ENCODE peak calls at places on chromosomes 3 and 15, in four cellular contexts. I is esophagus muscularis mucosa, Z is stomach, J is HFFc6. S is an unnamed sample.

GRCh38 chr3:180179562-180179961 is 142.8 kb upstream of the PEX5L start:
- DNase-seq in Z (no peak), J (no peak), I (no peak), S (no peak)

GRCh38 chr3:48599077-48599501 is 4.0 kb upstream of the COL7A1 start:
- DNase-seq in I (no peak), Z (no peak), J (no peak), S (peak; percentile 30)

GRCh38 chr3:7781395-7781794 is 720.2 kb upstream of the LMCD1 start:
- DNase-seq in I (no peak), J (no peak), Z (no peak), S (no peak)

GRCh38 chr3:65905648-65906211 is 133.0 kb downstream of the MAGI1 start:
- DNase-seq in J (no peak), Z (no peak), I (no peak), S (peak; percentile 56)

GRCh38 chr15:68783226-68784054 is 37.3 kb downstream of the ANP32A start:
- DNase-seq in I (no peak), Z (peak; percentile 77), J (no peak), S (no peak)

GRCh38 chr15:27514526-27514925 is 543.5 kb downstream of the GABRG3 start:
- DNase-seq in Z (no peak), I (no peak), J (no peak), S (peak; percentile 1)

GRCh38 chr15:70535071-70535954 is 228.0 kb downstream of the UACA start:
- DNase-seq in I (no peak), J (no peak), Z (no peak), S (no peak)

GRCh38 chr3:44825264-44825925 is 36.3 kb upstream of the TMEM42 start:
- DNase-seq in J (peak; percentile 76), Z (no peak), I (no peak), S (peak; percentile 62)

GRCh38 chr3:44125241-44125640 is 116.4 kb upstream of the TOPAZ1 start:
- DNase-seq in Z (no peak), I (no peak), J (peak; percentile 38), S (peak; percentile 71)

GRCh38 chr15:54374184-54374947 is 396.1 kb downstream of the UNC13C start:
- DNase-seq in J (no peak), I (no peak), Z (no peak), S (no peak)

GRCh38 chr15:85831415-85832113 is 36.8 kb upstream of the KLHL25 start:
- DNase-seq in J (peak; percentile 32), I (no peak), Z (peak; percentile 70), S (peak; percentile 77)

GRCh38 chr3:149377408-149378111 is at the start of gene TM4SF1:
- DNase-seq in Z (peak; percentile 65), I (no peak), J (peak; percentile 55), S (peak; percentile 73)

GRCh38 chr3:36924748-36925521 is 19.9 kb downstream of the TRANK1 start:
- DNase-seq in Z (no peak), J (no peak), I (no peak), S (no peak)

GRCh38 chr3:40719660-40720287 is 195.0 kb downstream of the ZNF621 start:
- DNase-seq in I (peak; percentile 86), J (no peak), Z (no peak), S (no peak)

GRCh38 chr15:101185336-101185735 is 66.5 kb downstream of the CHSY1 start:
- DNase-seq in I (no peak), J (no peak), Z (no peak), S (no peak)

GRCh38 chr3:150497956-150498355 is 48.3 kb downstream of the SERP1 start:
- DNase-seq in Z (no peak), I (no peak), J (peak; percentile 86), S (peak; percentile 41)

GRCh38 chr3:29695201-29695904 is 414.5 kb downstream of the RBMS3 start:
- DNase-seq in I (no peak), Z (no peak), J (peak; percentile 67), S (peak; percentile 86)

GRCh38 chr3:100213891-100214573 is 46.8 kb upstream of the TBC1D23 start:
- DNase-seq in J (no peak), I (peak; percentile 81), Z (no peak), S (peak; percentile 47)

GRCh38 chr3:191775451-191776233 is 314.7 kb downstream of the PYDC2 start:
- DNase-seq in J (peak; percentile 83), Z (no peak), I (no peak), S (no peak)

GRCh38 chr3:67015702-67016500 is 17.8 kb downstream of the KBTBD8 start:
- DNase-seq in Z (no peak), J (no peak), I (no peak), S (no peak)

GRCh38 chr3:52153389-52154096 is 680 bp downstream of the POC1A start:
- DNase-seq in I (no peak), J (peak; percentile 73), Z (no peak), S (peak; percentile 75)

GRCh38 chr3:86563358-86563970 is 427.5 kb downstream of the VGLL3 start:
- DNase-seq in J (peak; percentile 23), I (no peak), Z (no peak), S (peak; percentile 4)

GRCh38 chr3:39350714-39351113 is 21.2 kb downstream of the CCR8 start:
- DNase-seq in I (no peak), Z (no peak), J (no peak), S (no peak)

GRCh38 chr15:45521596-45522167 is 873 bp downstream of the SLC30A4 start:
- DNase-seq in I (no peak), J (no peak), Z (no peak), S (peak; percentile 19)

GRCh38 chr3:143035466-143036214 is 34.3 kb downstream of the U2SURP start:
- DNase-seq in I (no peak), J (peak; percentile 20), Z (no peak), S (peak; percentile 15)

GRCh38 chr3:98991393-98991792 is 89.9 kb upstream of the DCBLD2 start:
- DNase-seq in J (no peak), I (no peak), Z (no peak), S (no peak)
- TF ChIP-seq CTCF in J (peak; percentile 40), I (no peak), Z (no peak), S (peak; percentile 7)

DNA sequence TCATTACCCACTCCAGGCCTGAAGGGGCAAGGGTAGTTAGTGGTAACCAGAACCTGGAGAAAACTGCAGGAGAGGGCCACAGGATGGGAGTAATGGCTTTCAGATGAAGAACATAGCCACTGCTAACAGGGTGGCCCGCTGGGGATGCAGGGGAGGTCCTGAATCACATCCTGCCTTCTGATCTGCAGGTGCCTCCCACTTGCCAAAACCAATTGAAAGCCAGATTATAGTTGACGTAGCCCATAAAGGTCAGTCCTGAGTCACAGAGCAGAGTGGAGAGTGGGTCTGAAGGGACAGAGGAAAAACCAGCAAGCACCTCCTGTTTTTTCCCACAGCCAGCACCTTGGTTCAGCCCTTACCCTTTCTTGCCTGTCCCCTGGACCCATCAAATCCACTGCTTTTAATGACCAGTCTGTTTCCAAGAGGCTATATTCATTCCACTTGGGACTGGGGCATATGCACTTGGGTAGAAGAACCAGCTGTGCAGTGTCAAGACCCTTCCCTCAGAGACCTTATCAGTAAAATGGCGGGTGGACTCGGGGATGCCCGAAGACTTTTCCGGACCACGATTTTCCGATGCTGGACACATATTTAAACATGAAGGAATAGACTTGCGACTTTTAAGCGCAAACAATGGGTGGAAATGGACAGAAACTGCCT is 605 bp upstream of the SLC35G2 start:
- DNase-seq in J (peak; percentile 93), I (no peak), Z (peak; percentile 26), S (peak; percentile 80)
- TF ChIP-seq CTCF in J (no peak), I (no peak), Z (no peak), S (peak; percentile 6)

DNA sequence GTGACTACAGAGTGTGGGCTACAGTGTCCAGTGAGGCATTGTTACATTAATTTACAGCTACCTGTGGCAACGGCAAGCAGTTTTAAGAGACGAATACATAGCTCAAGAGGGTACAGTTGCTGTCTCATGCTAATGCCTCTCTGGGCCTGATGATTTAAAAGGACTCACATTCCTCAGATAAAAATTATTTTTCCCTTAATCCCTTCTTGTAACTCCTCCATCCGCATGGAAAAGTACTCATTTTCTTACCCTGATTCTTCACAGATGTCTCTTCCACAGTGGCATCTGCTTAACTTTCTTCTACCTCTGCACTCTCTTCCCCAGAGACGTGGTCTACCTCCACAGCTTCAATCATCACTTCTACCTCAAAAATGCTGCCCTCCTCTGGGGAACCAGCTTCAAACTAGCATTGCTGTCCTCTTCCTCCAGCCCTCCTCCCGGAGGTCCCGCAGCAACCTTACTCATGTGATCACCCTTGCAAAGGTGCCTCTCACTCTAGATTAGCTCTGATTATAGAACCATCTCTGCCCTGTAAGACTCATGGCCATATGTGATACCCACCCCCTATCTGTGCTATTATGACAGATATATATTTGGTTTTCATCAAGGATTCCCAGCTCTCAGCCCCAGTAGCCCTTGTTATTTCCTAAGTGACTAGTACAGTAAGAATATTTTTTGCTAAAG is 21.4 kb upstream of the ABHD17C start:
- DNase-seq in Z (no peak), J (no peak), I (no peak), S (no peak)
- TF ChIP-seq CTCF in Z (no peak), J (no peak), I (no peak), S (no peak)

GRCh38 chr3:88369337-88369736 is 219.6 kb downstream of the C3orf38 start:
- DNase-seq in Z (no peak), I (no peak), J (no peak), S (no peak)

GRCh38 chr3:88369767-88370166 is 220.0 kb downstream of the C3orf38 start:
- DNase-seq in I (no peak), Z (no peak), J (no peak), S (no peak)
- TF ChIP-seq CTCF in I (no peak), Z (no peak), J (no peak), S (no peak)

GRCh38 chr15:58243083-58243482 is 104.9 kb downstream of the AQP9 start:
- DNase-seq in I (no peak), J (no peak), Z (no peak), S (no peak)

GRCh38 chr15:58244546-58244945 is 106.4 kb downstream of the AQP9 start:
- DNase-seq in J (no peak), Z (no peak), I (no peak), S (no peak)

GRCh38 chr15:58246041-58246440 is 107.9 kb downstream of the AQP9 start:
- DNase-seq in J (no peak), I (no peak), Z (no peak), S (no peak)

GRCh38 chr15:58240191-58240932 is 102.2 kb downstream of the AQP9 start:
- DNase-seq in I (no peak), Z (no peak), J (no peak), S (no peak)

DNA sequence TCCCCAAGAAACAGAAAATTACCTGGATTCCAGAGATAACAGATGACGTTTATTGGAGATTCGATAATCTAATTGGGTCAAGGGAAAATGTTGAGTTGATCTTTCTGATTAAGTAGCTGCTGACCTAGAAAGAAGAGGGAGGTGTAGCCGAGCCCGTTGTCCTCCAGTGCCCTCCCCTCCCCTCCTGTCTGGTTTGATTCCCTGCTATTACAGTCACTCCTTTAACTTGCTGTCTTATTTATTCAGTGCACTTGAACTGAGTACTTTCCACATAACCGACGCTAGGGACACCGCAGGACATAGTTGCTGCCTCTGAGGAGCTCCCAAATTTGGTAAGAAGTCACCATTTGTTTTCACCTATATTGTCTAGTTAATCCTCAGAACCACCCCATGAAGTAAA is 103.7 kb downstream of the AQP9 start:
- DNase-seq in J (peak; percentile 8), Z (no peak), I (no peak), S (no peak)
- TF ChIP-seq CTCF in J (peak; percentile 10), Z (no peak), I (no peak), S (no peak)

GRCh38 chr15:39641187-39641889 is 60.5 kb downstream of the THBS1 start:
- DNase-seq in I (no peak), Z (no peak), J (no peak), S (no peak)
- TF ChIP-seq CTCF in I (peak; percentile 25), Z (no peak), J (peak; percentile 44), S (no peak)

S was measured in foreskin fibroblast.